ENCODE peak calls at places on chromosomes 3 and 15, in five cellular contexts. K is tibial nerve, W is heart right ventricle, B is breast epithelium, F is psoas muscle. V is an unnamed sample. For H3K4me1 and H3K9me3, the result is how much of the 10 kb centered on the place peaks cover.

GRCh38 chr15:79418693-79419279 is 13.3 kb upstream of the MINAR1 start:
- DNase-seq in K (no peak), W (peak), F (no peak), B (no peak), V (no peak)

GRCh38 chr3:186506846-186507245 is 37.3 kb downstream of the CRYGS start:
- DNase-seq in F (no peak), K (no peak), B (no peak), W (no peak), V (no peak)

GRCh38 chr15:24962880-24963279 is 8.1 kb downstream of the SNRPN start:
- DNase-seq in K (no peak), F (no peak), W (no peak), B (no peak), V (no peak)

GRCh38 chr3:188270423-188270972 is 116.5 kb downstream of the LPP start:
- DNase-seq in W (no peak), K (no peak), B (no peak), F (no peak), V (no peak)

GRCh38 chr15:52797625-52798501 is 7.7 kb upstream of the ONECUT1 start:
- DNase-seq in W (no peak), F (no peak), B (no peak), K (no peak), V (no peak)

GRCh38 chr3:121834079-121834730 is 655 bp downstream of the IQCB1 start:
- DNase-seq in W (no peak), F (peak), K (no peak), B (no peak), V (peak)

GRCh38 chr3:106552401-106553043 is 683.7 kb upstream of the CBLB start:
- DNase-seq in K (no peak), W (no peak), B (no peak), F (no peak), V (no peak)

GRCh38 chr15:78213425-78213750 is 21.0 kb downstream of the ACSBG1 start:
- DNase-seq in B (peak), K (no peak), W (no peak), F (no peak), V (no peak)

GRCh38 chr15:34789326-34789725 is 6.0 kb downstream of the ACTC1 start:
- DNase-seq in K (no peak), B (no peak), W (no peak), F (no peak), V (no peak)

GRCh38 chr3:150227839-150228238 is 180.3 kb upstream of the TSC22D2 start:
- DNase-seq in K (no peak), B (no peak), F (no peak), W (peak), V (no peak)

GRCh38 chr15:48355377-48355776 is 24.1 kb downstream of the DUT start:
- DNase-seq in B (no peak), K (no peak), W (no peak), F (no peak), V (no peak)

GRCh38 chr3:118987466-118987865 is 47.2 kb downstream of the IGSF11 start:
- DNase-seq in B (no peak), W (peak), F (no peak), K (peak), V (peak)

GRCh38 chr3:123380261-123380660 is 68.6 kb downstream of the ADCY5 start:
- DNase-seq in F (no peak), B (no peak), W (no peak), K (no peak), V (no peak)

GRCh38 chr3:19149388-19149787 is 1.1 kb downstream of the KCNH8 start:
- DNase-seq in F (no peak), B (no peak), W (no peak), K (no peak), V (no peak)

GRCh38 chr3:146322216-146322615 is 71.3 kb upstream of the PLSCR4 start:
- DNase-seq in W (no peak), F (no peak), B (no peak), K (no peak), V (no peak)

GRCh38 chr3:192921793-192922192 is 4.1 kb upstream of the MB21D2 start:
- DNase-seq in B (no peak), K (no peak), W (no peak), F (no peak), V (no peak)

GRCh38 chr15:101647251-101647650 is 4.9 kb downstream of the TM2D3 start:
- DNase-seq in W (no peak), F (no peak), K (no peak), B (no peak), V (no peak)

GRCh38 chr3:30289751-30290150 is 316.6 kb upstream of the TGFBR2 start:
- DNase-seq in B (no peak), K (no peak), W (no peak), F (no peak), V (no peak)

GRCh38 chr3:156826144-156826895 is at the start of gene LEKR1:
- DNase-seq in F (peak), K (peak), W (peak), B (peak), V (peak)

GRCh38 chr3:114651555-114651954 is 357.7 kb downstream of the TIGIT start:
- DNase-seq in W (no peak), F (no peak), B (no peak), K (no peak), V (no peak)

GRCh38 chr15:29114277-29115092 is 155.1 kb downstream of the NSMCE3 start:
- DNase-seq in B (no peak), W (no peak), K (no peak), F (no peak), V (no peak)

GRCh38 chr3:8759038-8759755 is 10.2 kb downstream of the OXTR start:
- DNase-seq in W (no peak), F (no peak), B (no peak), K (no peak), V (no peak)

GRCh38 chr3:7697538-7697937 is 804.1 kb upstream of the LMCD1 start:
- DNase-seq in B (no peak), F (no peak), K (no peak), W (no peak), V (no peak)

GRCh38 chr15:59020321-59020720 is 32.9 kb downstream of the RNF111 start:
- DNase-seq in F (no peak), W (no peak), K (no peak), B (no peak), V (no peak)

DNA sequence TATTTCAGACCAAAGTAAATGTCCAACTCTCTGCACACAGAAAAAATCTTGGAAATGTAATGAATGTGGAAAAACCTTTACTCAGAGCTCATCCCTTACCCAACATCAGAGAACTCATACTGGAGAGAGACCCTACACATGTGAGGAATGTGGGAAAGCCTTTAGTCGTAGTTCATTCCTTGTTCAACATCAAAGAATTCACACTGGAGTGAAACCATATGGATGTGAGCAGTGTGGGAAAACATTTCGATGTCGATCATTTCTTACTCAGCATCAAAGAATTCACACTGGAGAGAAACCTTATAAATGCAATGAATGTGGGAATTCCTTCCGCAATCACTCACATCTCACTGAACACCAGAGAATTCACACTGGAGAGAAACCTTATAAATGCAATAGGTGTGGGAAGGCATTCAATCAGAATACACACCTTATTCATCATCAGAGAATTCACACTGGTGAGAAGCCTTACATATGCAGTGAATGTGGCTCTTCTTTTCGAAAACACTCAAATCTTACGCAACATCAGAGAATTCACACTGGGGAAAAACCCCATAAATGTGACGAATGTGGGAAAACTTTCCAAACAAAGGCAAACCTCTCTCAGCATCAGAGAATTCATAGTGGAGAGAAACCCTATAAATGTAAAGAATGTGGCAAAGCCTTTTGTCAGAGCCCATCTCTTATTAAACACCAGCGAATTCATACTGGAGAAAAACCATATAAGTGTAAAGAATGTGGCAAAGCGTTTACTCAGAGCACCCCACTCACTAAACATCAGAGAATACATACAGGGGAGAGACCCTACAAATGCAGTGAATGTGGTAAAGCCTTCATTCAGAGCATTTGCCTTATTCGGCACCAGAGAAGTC is 8.0 kb upstream of the ZNF501 start:
- DNase-seq in B (no peak), W (no peak), F (no peak), K (no peak), V (no peak)
- H3K4me1 ChIP-seq in B (under half), W (under half), F (under half), K (under half), V (under half)

GRCh38 chr15:73986776-73987056 is 5.4 kb downstream of the STOML1 start:
- DNase-seq in F (no peak), K (no peak), W (no peak), B (no peak), V (no peak)
- TF ChIP-seq CTCF in F (no peak), K (no peak), W (no peak), B (no peak), V (no peak)

DNA sequence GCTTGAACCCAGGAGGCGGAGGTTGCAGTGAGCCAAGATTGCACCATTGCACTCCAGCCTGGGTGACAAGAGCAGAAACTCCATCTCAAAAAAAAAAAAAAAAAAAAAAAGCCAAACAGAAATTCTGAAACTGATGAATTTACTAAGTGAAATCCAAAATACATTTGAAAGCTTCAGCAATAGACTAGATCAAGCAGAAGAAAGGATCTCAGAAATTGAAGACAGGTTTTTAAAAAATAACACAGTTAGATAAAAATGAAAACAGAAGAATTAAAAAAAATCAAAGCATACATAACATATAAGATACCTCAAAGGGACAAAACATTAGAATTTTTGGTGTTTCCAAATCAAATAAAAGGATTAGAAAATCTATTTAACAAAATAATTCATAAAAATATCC is 114.4 kb downstream of the TP63 start:
- DNase-seq in W (no peak), B (no peak), F (no peak), K (no peak), V (no peak)
- H3K9me3 ChIP-seq in W (under half), B (under half), F (under half), K (under half), V (under half)

DNA sequence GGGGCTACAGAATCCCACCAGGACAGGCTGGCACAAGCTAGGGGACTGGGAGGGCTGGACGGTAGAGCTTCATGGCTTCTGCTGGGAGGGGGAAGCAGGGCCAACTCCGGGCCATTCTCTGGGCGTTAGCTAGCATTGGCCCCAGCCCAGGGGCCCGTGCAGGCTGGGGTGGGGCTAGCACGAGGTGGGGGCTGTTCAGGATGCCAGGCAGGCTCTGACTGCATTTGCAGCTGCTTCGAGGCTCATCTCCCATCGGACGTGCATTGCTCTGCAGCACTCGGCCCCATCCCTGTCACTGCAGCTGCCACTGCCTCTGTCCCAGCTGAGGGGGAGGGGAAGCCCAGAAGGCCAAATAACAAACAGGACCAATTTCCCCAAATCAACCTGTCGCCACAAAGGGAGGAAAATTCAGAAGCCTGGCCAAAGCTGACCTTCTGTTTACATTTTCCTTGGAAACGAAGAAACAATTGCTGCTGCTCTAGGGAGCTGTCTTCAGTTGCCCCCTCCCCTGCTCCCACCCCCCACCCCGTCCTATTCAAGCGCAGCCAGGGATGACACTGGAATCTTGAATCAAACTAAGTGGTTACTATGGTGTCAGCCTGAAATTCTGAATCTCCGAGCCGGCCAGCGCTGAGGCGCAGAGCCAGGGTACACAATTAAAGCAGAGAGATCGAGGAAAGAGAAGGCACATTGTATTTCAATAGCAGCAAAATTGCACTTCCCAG is 138.8 kb upstream of the PRR20G start:
- DNase-seq in B (no peak), F (no peak), W (no peak), K (no peak), V (no peak)
- H3K4me1 ChIP-seq in B (under half), F (under half), W (under half), K (under half), V (under half)

GRCh38 chr3:68893600-68894239 is 38.6 kb downstream of the TAFA4 start:
- DNase-seq in B (no peak), K (no peak), W (no peak), F (no peak), V (no peak)
- TF ChIP-seq CTCF in B (peak), K (peak), W (peak), F (peak), V (peak)

DNA sequence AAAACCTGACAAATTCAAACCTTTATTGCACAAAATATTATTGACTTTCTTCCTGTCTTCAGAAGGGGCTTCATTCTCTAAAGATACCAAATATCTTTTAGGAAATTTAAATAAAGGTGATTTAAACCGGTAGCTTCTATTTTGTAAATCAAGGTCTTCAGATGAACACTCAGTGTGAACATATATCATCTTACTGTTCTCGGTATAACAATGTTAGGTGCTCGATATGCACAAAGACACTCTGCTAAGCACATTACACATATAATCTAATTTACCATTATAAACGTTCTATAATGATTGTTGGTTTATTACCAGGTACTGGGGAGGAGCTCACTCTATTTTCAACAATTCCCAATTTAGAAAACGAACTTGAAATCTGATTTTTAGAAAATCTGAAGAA is 225.4 kb upstream of the AZI2 start:
- DNase-seq in W (no peak), F (no peak), K (no peak), B (no peak), V (no peak)
- H3K9me3 ChIP-seq in W (under half), F (under half), K (under half), B (under half), V (under half)